ENCODE peak calls at places on chromosomes 13 and 19, in four cellular contexts. D is neural progenitor cell; U is GM23248; A is CD8-positive, alpha-beta T cell. H is an unnamed sample.
A peak's percentile ranks its signal among the peaks of the same experiment; 100 is the strongest.

GRCh38 chr13:73429691-73430090 is 370.9 kb downstream of the KLF5 start:
- DNase-seq in U (peak; percentile 42), D (no peak), A (no peak), H (no peak)

GRCh38 chr13:66214467-66214866 is 1015.7 kb downstream of the PCDH9 start:
- DNase-seq in A (no peak), U (no peak), D (no peak), H (no peak)

GRCh38 chr13:99228737-99229691 is 28.4 kb downstream of the UBAC2 start:
- DNase-seq in U (peak; percentile 84), D (no peak), A (no peak), H (peak; percentile 10)

GRCh38 chr13:40175639-40176038 is 490.8 kb downstream of the FOXO1 start:
- DNase-seq in D (no peak), A (no peak), U (peak; percentile 50), H (no peak)

GRCh38 chr13:108086678-108087077 is 128.7 kb downstream of the LIG4 start:
- DNase-seq in A (no peak), D (peak; percentile 18), U (peak; percentile 55), H (peak; percentile 11)

GRCh38 chr13:29674532-29674931 is 79.0 kb upstream of the SLC7A1 start:
- DNase-seq in A (no peak), D (no peak), U (peak; percentile 62), H (no peak)

GRCh38 chr13:50203256-50204083 is 188.2 kb downstream of the KCNRG start:
- DNase-seq in U (no peak), D (no peak), A (no peak), H (no peak)

GRCh38 chr13:112260108-112261055 is 115.8 kb upstream of the SPACA7 start:
- DNase-seq in A (no peak), D (no peak), U (no peak), H (no peak)

GRCh38 chr19:4112367-4112766 is 11.6 kb downstream of the MAP2K2 start:
- DNase-seq in D (no peak), A (no peak), U (no peak), H (no peak)

GRCh38 chr19:50912727-50913716 is 1.8 kb upstream of the KLK4 start:
- DNase-seq in U (peak; percentile 51), D (no peak), A (no peak), H (peak; percentile 93)

GRCh38 chr13:111614613-111615012 is 294.2 kb downstream of the TEX29 start:
- DNase-seq in U (no peak), D (no peak), A (no peak), H (no peak)

GRCh38 chr13:25215253-25215575 is 43.1 kb upstream of the AMER2 start:
- DNase-seq in A (no peak), D (no peak), U (no peak), H (no peak)

GRCh38 chr13:30808600-30808999 is 73.3 kb downstream of the ALOX5AP start:
- DNase-seq in A (no peak), D (no peak), U (peak; percentile 44), H (no peak)

GRCh38 chr13:72304121-72304745 is 423.2 kb downstream of the MZT1 start:
- DNase-seq in U (no peak), D (no peak), A (no peak), H (no peak)

GRCh38 chr13:102487330-102487729 is 85.5 kb upstream of the FGF14 start:
- DNase-seq in U (no peak), A (no peak), D (no peak), H (no peak)

GRCh38 chr13:104408733-104409132 is 1342.5 kb upstream of the SLC10A2 start:
- DNase-seq in U (no peak), A (no peak), D (no peak), H (no peak)

GRCh38 chr19:39412867-39413268 is 399 bp downstream of the PLEKHG2 start:
- DNase-seq in A (peak; percentile 34), U (no peak), D (no peak), H (no peak)

GRCh38 chr19:54282706-54283105 is 1.8 kb upstream of the LILRB2 start:
- DNase-seq in A (no peak), D (no peak), U (no peak), H (no peak)
- H3K4me1 ChIP-seq in A (peaks cover 4% of the 10 kb centered on the region), D (no peaks in the 10 kb centered on the region), U (no peaks in the 10 kb centered on the region), H (no peaks in the 10 kb centered on the region)

GRCh38 chr19:40807147-40808020 is 8.4 kb downstream of the EGLN2 start:
- DNase-seq in D (peak; percentile 51), U (peak; percentile 24), A (no peak), H (no peak)
- H3K4me1 ChIP-seq in D (peaks cover 30% of the 10 kb centered on the region), U (peaks cover 27% of the 10 kb centered on the region), A (peaks cover 86% of the 10 kb centered on the region), H (no peaks in the 10 kb centered on the region)

GRCh38 chr19:5968431-5969373 is 9.2 kb downstream of the RANBP3 start:
- DNase-seq in A (no peak), U (no peak), D (no peak), H (no peak)
- H3K4me1 ChIP-seq in A (peaks cover 89% of the 10 kb centered on the region), U (peaks cover 26% of the 10 kb centered on the region), D (peaks cover 13% of the 10 kb centered on the region), H (peaks cover 19% of the 10 kb centered on the region)

GRCh38 chr19:56107626-56108351 is 13.3 kb downstream of the ZNF787 start:
- DNase-seq in D (no peak), A (no peak), U (no peak), H (no peak)

GRCh38 chr19:56105090-56105701 is 15.9 kb downstream of the ZNF787 start:
- DNase-seq in U (peak; percentile 76), A (peak; percentile 64), D (peak; percentile 87), H (no peak)

GRCh38 chr19:56108447-56109195 is 12.5 kb downstream of the ZNF787 start:
- DNase-seq in D (no peak), U (peak; percentile 67), A (no peak), H (no peak)

GRCh38 chr19:56106397-56106849 is 14.7 kb downstream of the ZNF787 start:
- DNase-seq in U (no peak), A (no peak), D (no peak), H (no peak)

GRCh38 chr19:56106993-56107392 is 14.1 kb downstream of the ZNF787 start:
- DNase-seq in U (no peak), D (no peak), A (no peak), H (no peak)
- H3K4me1 ChIP-seq in U (peaks cover 13% of the 10 kb centered on the region), D (peaks cover 29% of the 10 kb centered on the region), A (peaks cover 19% of the 10 kb centered on the region), H (peaks cover 28% of the 10 kb centered on the region)